ENCODE peak calls at places on chromosomes 6 and 20, in four cellular contexts. O, H, W and T are unnamed samples.

GRCh38 chr20:45067558-45067957 is 33.4 kb downstream of the KCNS1 start:
- DNase-seq in W (no peak), O (no peak), H (no peak), T (peak; percentile 70)

GRCh38 chr20:11274137-11274536 is 600.3 kb upstream of the JAG1 start:
- DNase-seq in W (peak; percentile 1), H (no peak), O (peak; percentile 14), T (peak; percentile 63)

GRCh38 chr6:71294121-71294523 is 5.5 kb downstream of the OGFRL1 start:
- DNase-seq in O (no peak), H (no peak), W (no peak), T (peak; percentile 43)

GRCh38 chr20:19808498-19808897 is 50.4 kb downstream of the RIN2 start:
- DNase-seq in H (no peak), W (no peak), O (no peak), T (no peak)

GRCh38 chr20:14925286-14925685 is 587.9 kb upstream of the FLRT3 start:
- DNase-seq in W (no peak), O (no peak), H (no peak), T (no peak)

GRCh38 chr6:87436435-87436834 is 28.7 kb downstream of the CFAP206 start:
- DNase-seq in O (no peak), W (peak; percentile 76), H (peak; percentile 25), T (peak; percentile 50)

GRCh38 chr6:17869010-17869752 is 118.3 kb downstream of the KIF13A start:
- DNase-seq in O (no peak), H (no peak), W (peak; percentile 4), T (peak; percentile 12)

GRCh38 chr6:152587473-152587872 is 49.7 kb downstream of the SYNE1 start:
- DNase-seq in W (no peak), H (no peak), O (no peak), T (no peak)

GRCh38 chr6:108630050-108630714 is 69.5 kb downstream of the FOXO3 start:
- DNase-seq in H (no peak), O (no peak), W (no peak), T (no peak)

GRCh38 chr6:147578159-147578558 is 69.7 kb downstream of the SAMD5 start:
- DNase-seq in H (no peak), O (no peak), W (no peak), T (no peak)

GRCh38 chr20:38165089-38165965 is at the start of gene TGM2:
- DNase-seq in H (peak; percentile 51), W (peak; percentile 91), O (peak; percentile 65), T (peak; percentile 82)

GRCh38 chr6:75415804-75416203 is 77.8 kb downstream of the FILIP1 start:
- DNase-seq in H (no peak), O (no peak), W (no peak), T (no peak)

GRCh38 chr20:45993197-45993951 is 15.3 kb upstream of the MMP9 start:
- DNase-seq in W (no peak), H (peak; percentile 94), O (no peak), T (no peak)

GRCh38 chr6:160042014-160042773 is 73.3 kb downstream of the IGF2R start:
- DNase-seq in W (no peak), O (no peak), H (no peak), T (no peak)

GRCh38 chr6:129597023-129597713 is 112.8 kb downstream of the ARHGAP18 start:
- DNase-seq in W (no peak), H (no peak), O (no peak), T (no peak)

GRCh38 chr20:40506567-40506966 is 182.5 kb downstream of the MAFB start:
- DNase-seq in H (peak; percentile 73), O (peak; percentile 84), W (peak; percentile 4), T (peak; percentile 65)

GRCh38 chr6:111683749-111684267 is 78.1 kb upstream of the TRAF3IP2 start:
- DNase-seq in O (no peak), H (no peak), W (no peak), T (peak; percentile 69)

GRCh38 chr6:148885154-148885870 is 138.5 kb downstream of the UST start:
- DNase-seq in O (no peak), H (no peak), W (no peak), T (no peak)

GRCh38 chr20:8454137-8454712 is 322.2 kb downstream of the PLCB1 start:
- DNase-seq in H (peak; percentile 19), W (no peak), O (no peak), T (peak; percentile 55)

GRCh38 chr6:39029156-39030011 is 19.2 kb upstream of the GLP1R start:
- DNase-seq in W (peak; percentile 23), O (no peak), H (peak; percentile 50), T (peak; percentile 26)

GRCh38 chr6:37695857-37696219 is 1.8 kb downstream of the MDGA1 start:
- DNase-seq in W (no peak), O (no peak), H (no peak), T (peak; percentile 67)

GRCh38 chr20:44017905-44018683 is 103.4 kb downstream of the TOX2 start:
- DNase-seq in W (no peak), H (peak; percentile 65), O (peak; percentile 39), T (peak; percentile 35)

GRCh38 chr6:79536615-79536968 is 638 bp downstream of the LCA5 start:
- DNase-seq in W (peak; percentile 23), O (no peak), H (no peak), T (peak; percentile 25)

GRCh38 chr6:74170118-74170517 is 474.1 kb downstream of the CD109 start:
- DNase-seq in O (no peak), W (no peak), H (no peak), T (no peak)

GRCh38 chr20:62043131-62043914 is 22.4 kb downstream of the TAF4 start:
- DNase-seq in H (no peak), W (no peak), O (no peak), T (peak; percentile 94)
- TF ChIP-seq POLR2A in H (no peak), W (no peak), O (no peak), T (no peak)

GRCh38 chr6:104958178-104958520 is 1.2 kb downstream of the LIN28B start:
- DNase-seq in W (no peak), H (no peak), O (no peak), T (no peak)

GRCh38 chr6:104955927-104956662 is 812 bp upstream of the LIN28B start:
- DNase-seq in O (no peak), W (peak; percentile 73), H (no peak), T (no peak)

GRCh38 chr6:104956663-104957294 is at the start of gene LIN28B:
- DNase-seq in O (no peak), H (no peak), W (peak; percentile 71), T (no peak)

GRCh38 chr6:104958720-104959452 is 2.0 kb downstream of the LIN28B start:
- DNase-seq in H (no peak), O (no peak), W (peak; percentile 78), T (no peak)

DNA sequence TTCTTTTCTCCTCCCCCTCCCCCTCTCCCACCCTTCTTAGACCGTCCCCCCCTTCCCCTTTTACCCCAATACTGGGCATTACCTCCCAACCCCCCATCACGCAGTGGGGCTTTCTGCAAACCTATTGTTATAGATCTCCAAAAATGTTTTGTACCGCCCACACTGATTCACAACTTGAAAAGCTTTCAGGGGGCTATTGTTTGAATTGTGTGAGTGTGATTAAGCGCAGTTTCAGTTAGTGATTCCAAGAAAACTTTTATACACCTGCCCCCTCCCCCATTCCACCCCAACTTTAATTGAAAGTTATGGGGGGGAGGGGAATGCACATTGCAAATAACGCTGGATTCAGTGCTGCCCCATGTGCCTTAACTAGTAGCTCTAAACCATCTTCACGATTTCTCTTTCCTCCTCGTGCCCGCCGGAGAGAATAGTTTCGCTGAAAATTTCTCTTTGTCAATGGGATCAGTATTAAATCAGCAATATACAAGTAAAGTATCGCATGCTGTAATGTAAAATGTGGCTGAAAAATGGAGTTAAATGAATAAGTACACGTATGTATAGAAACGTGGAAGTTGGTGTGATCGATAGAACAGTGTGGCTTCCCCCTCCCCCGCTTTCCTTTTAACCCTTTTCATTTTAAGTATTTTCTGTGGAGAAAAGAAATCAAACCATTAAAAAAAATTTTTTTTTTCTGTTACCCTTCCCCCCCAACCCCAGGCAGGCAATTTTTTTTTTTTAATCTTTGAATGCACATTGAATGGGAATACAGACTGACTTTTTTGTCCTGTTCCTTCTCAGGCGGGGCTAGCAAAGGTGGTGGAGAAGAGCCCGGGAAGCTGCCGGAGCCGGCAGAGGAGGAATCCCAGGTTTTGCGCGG is 632 bp downstream of the LIN28B start:
- DNase-seq in O (no peak), W (peak; percentile 72), H (no peak), T (no peak)
- TF ChIP-seq POLR2A in O (no peak), W (no peak), H (no peak), T (no peak)

GRCh38 chr20:49119972-49120371 is 68.2 kb downstream of the STAU1 start:
- DNase-seq in W (no peak), H (no peak), O (no peak), T (no peak)

GRCh38 chr20:49118307-49118706 is 69.8 kb downstream of the STAU1 start:
- DNase-seq in W (no peak), O (no peak), H (no peak), T (no peak)

GRCh38 chr20:49122920-49123319 is 65.2 kb downstream of the STAU1 start:
- DNase-seq in H (no peak), O (no peak), W (no peak), T (no peak)

DNA sequence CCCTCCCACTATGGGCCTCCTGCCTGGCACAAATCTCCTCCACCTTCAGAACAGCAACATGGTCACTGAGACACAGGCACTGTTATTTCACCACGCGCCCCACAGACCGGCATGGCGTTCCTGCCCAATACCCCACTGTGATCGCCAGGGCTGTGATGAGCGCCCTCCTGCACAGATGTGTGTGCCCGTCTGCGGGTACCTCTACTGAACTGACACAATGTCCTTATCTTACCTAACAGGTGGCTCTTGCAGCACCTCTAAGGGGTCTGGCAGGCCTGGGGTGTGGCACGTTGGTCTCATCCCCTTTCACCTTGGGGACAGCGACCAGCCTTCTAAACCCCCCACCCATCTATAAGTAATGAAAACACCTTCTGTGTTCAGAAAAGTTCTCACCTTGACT is 64.2 kb downstream of the STAU1 start:
- DNase-seq in O (no peak), H (no peak), W (no peak), T (no peak)
- TF ChIP-seq POLR2A in O (no peak), H (no peak), W (no peak), T (no peak)

GRCh38 chr20:1121439-1121838 is 3.0 kb downstream of the PSMF1 start:
- DNase-seq in H (no peak), O (no peak), W (peak; percentile 90), T (no peak)

GRCh38 chr20:1119128-1119505 is 715 bp downstream of the PSMF1 start:
- DNase-seq in O (no peak), W (peak; percentile 36), H (no peak), T (no peak)

GRCh38 chr20:1118004-1118335 is 432 bp upstream of the PSMF1 start:
- DNase-seq in H (no peak), O (no peak), W (peak; percentile 53), T (no peak)

GRCh38 chr20:1119524-1119923 is 1.1 kb downstream of the PSMF1 start:
- DNase-seq in O (no peak), W (no peak), H (no peak), T (no peak)

DNA sequence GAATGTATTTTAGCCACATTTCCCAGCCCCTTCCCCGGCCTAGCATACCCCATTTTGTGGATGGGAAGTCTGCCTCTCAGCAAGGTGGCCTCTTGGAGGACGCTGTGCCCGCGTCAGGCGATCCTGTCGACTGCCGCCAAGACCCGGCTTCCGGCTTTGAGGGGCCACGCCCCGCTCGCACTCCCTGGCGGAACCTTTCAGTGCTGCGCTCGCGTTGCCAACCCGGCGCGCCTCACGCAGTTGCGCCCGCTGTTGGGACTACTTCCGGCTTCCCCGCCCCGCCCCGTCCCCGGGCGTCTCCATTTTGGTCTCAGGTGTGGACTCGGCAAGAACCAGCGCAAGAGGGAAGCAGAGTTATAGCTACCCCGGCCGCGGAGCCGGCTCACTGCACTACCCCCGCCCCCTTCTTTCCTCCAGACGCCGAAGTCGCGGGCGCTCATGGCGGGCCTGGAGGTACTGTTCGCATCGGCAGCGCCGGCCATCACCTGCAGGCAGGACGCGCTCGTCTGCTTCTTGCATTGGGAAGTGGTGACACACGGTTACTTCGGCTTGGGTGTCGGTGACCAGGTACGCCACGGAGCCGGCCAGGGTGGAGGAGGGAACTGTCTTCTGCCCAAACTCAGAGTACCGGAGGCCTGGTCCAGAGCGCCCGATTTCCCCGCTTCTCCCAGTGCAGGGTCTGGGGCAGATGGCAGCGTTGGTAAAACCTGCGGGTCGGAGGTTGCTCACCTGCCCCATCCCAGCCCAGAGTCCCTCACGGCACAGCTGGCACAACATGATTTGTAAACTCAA is at the start of gene PSMF1:
- DNase-seq in H (peak; percentile 92), W (peak; percentile 98), O (peak; percentile 89), T (peak; percentile 94)
- TF ChIP-seq POLR2A in H (peak; percentile 87), W (peak; percentile 94), O (peak; percentile 43), T (no peak)